ENCODE peak calls at places on chromosomes 4 and X, in eight cellular contexts. Y, H, V, R, S, E, Z and U are unnamed samples.

GRCh38 chr4:744212-744841 is 38.7 kb downstream of the PCGF3 start:
- DNase-seq in Y (no peak), H (no peak), R (no peak), S (no peak), E (no peak), V (no peak), Z (no peak), U (no peak)

GRCh38 chr4:79042079-79042674 is 102.9 kb upstream of the PAQR3 start:
- DNase-seq in E (no peak), H (no peak), V (peak; percentile 22), S (peak; percentile 42), R (peak; percentile 46), Z (no peak), Y (peak; percentile 18), U (no peak)

GRCh38 chrX:915427-916234 is 285.0 kb downstream of the SHOX start:
- DNase-seq in S (no peak), Y (no peak), Z (no peak), R (no peak), V (no peak), H (no peak), E (no peak), U (no peak)

GRCh38 chrX:140099221-140099620 is 133.9 kb upstream of the CXorf66 start:
- DNase-seq in Y (no peak), Z (no peak), V (no peak), H (no peak), E (no peak), S (no peak), R (no peak), U (no peak)

GRCh38 chr4:166902941-166903340 is 331.4 kb downstream of the SPOCK3 start:
- DNase-seq in H (no peak), E (no peak), S (no peak), Y (no peak), Z (no peak), V (no peak), R (no peak), U (no peak)

GRCh38 chr4:85776579-85776978 is 301.6 kb downstream of the ARHGAP24 start:
- DNase-seq in V (peak; percentile 71), H (no peak), Z (no peak), R (peak; percentile 88), E (no peak), S (no peak), Y (no peak), U (no peak)

GRCh38 chr4:6773106-6773505 is 9.4 kb upstream of the KIAA0232 start:
- DNase-seq in V (peak; percentile 15), R (peak; percentile 81), E (no peak), H (no peak), Y (no peak), S (no peak), Z (no peak), U (no peak)

GRCh38 chrX:131728295-131729145 is 184.6 kb downstream of the OR13H1 start:
- DNase-seq in S (no peak), R (no peak), V (peak; percentile 86), Z (peak; percentile 78), H (peak; percentile 15), Y (no peak), E (no peak), U (no peak)

GRCh38 chr4:58587856-58588255 is 1477.7 kb upstream of the IGFBP7 start:
- DNase-seq in R (peak; percentile 51), Z (no peak), Y (no peak), H (no peak), S (peak; percentile 22), V (no peak), E (no peak), U (no peak)

GRCh38 chr4:182715548-182715947 is 201.6 kb downstream of the DCTD start:
- DNase-seq in Z (no peak), Y (no peak), E (no peak), R (no peak), S (no peak), H (no peak), V (no peak), U (no peak)

GRCh38 chr4:169791064-169791463 is 33.3 kb upstream of the HPF1 start:
- DNase-seq in S (no peak), Z (no peak), H (no peak), R (peak; percentile 76), V (no peak), E (no peak), Y (no peak), U (no peak)

GRCh38 chr4:77849278-77849965 is 13.2 kb upstream of the MRPL1 start:
- DNase-seq in Y (no peak), Z (no peak), H (no peak), S (no peak), V (no peak), R (peak; percentile 3), E (no peak), U (peak; percentile 55)

GRCh38 chrX:72305286-72306084 is at the start of gene CITED1:
- DNase-seq in H (peak; percentile 20), V (no peak), Z (no peak), Y (no peak), E (peak; percentile 41), R (no peak), S (no peak), U (no peak)

GRCh38 chr4:7004331-7004730 is 38.8 kb upstream of the TADA2B start:
- DNase-seq in V (no peak), H (no peak), R (peak; percentile 98), S (no peak), Y (no peak), Z (no peak), E (no peak), U (no peak)

GRCh38 chr4:177519481-177520270 is 77.4 kb upstream of the AGA start:
- DNase-seq in S (no peak), R (no peak), Y (no peak), H (no peak), V (peak; percentile 41), E (no peak), Z (no peak), U (no peak)

GRCh38 chr4:188417181-188417580 is 277.9 kb downstream of the TRIML1 start:
- DNase-seq in E (no peak), Y (no peak), R (peak; percentile 52), H (peak; percentile 34), V (peak; percentile 15), Z (no peak), S (no peak), U (no peak)

GRCh38 chr4:2417765-2418651 is at the start of gene ZFYVE28:
- DNase-seq in Z (no peak), R (peak; percentile 22), V (no peak), S (no peak), H (no peak), E (peak; percentile 55), Y (no peak), U (no peak)

GRCh38 chrX:15864629-15865028 is 10.0 kb upstream of the AP1S2 start:
- DNase-seq in Y (no peak), Z (no peak), S (no peak), H (no peak), V (peak; percentile 60), R (peak; percentile 89), E (no peak), U (no peak)

GRCh38 chr4:103244251-103244650 is 46.1 kb upstream of the CENPE start:
- DNase-seq in Z (no peak), E (no peak), S (no peak), Y (no peak), H (no peak), V (no peak), R (peak; percentile 62), U (no peak)

GRCh38 chr4:55069248-55069647 is 56.1 kb downstream of the KDR start:
- DNase-seq in Z (no peak), S (peak; percentile 34), Y (no peak), V (no peak), R (peak; percentile 9), E (no peak), H (no peak), U (no peak)

DNA sequence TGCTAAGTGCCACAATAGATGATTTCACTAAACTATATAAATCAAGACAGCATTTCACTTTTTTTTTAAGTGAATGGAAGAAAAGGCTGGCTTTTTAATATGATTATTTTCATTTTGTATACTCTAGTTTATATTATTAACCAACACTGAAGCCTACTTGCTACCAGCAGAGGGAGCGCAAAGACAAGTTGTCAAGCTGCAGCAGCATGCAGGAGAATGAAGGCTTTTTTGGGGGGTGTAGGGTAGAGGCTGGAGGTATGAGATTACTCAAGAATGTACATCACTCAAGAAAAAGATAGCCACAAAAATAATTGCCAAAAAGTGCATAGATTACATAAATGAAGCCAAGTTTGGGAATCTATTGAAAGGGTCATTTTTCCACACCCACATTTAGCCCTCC is 519.5 kb downstream of the FGF13 start:
- DNase-seq in Y (peak; percentile 28), S (peak; percentile 47), R (peak; percentile 18), E (no peak), Z (no peak), H (peak; percentile 40), V (peak; percentile 19), U (no peak)
- TF ChIP-seq CTCF in Y (no peak), S (peak; percentile 71), R (peak; percentile 42), E (no peak), Z (peak; percentile 36), H (peak; percentile 49), V (peak; percentile 48), U (no peak)

GRCh38 chrX:101206471-101206870 is 13.1 kb upstream of the DRP2 start:
- DNase-seq in Z (no peak), R (peak; percentile 48), Y (no peak), H (no peak), S (peak; percentile 24), E (no peak), V (peak; percentile 58), U (no peak)
- TF ChIP-seq CTCF in Z (no peak), R (peak; percentile 50), Y (no peak), H (no peak), S (peak; percentile 43), E (peak; percentile 30), V (peak; percentile 62), U (no peak)

GRCh38 chr4:154677300-154677699 is 64.8 kb upstream of the FGG start:
- DNase-seq in Z (no peak), Y (no peak), V (no peak), S (no peak), R (no peak), H (no peak), E (no peak), U (no peak)
- TF ChIP-seq CTCF in Z (no peak), Y (no peak), V (no peak), S (no peak), R (no peak), H (no peak), E (no peak), U (no peak)

GRCh38 chr4:66108898-66109297 is 438.6 kb upstream of the EPHA5 start:
- DNase-seq in Y (no peak), E (no peak), V (no peak), H (no peak), S (no peak), R (no peak), Z (no peak), U (no peak)
- TF ChIP-seq CTCF in Y (peak; percentile 28), E (no peak), V (no peak), H (no peak), S (peak; percentile 5), R (no peak), Z (no peak), U (no peak)

DNA sequence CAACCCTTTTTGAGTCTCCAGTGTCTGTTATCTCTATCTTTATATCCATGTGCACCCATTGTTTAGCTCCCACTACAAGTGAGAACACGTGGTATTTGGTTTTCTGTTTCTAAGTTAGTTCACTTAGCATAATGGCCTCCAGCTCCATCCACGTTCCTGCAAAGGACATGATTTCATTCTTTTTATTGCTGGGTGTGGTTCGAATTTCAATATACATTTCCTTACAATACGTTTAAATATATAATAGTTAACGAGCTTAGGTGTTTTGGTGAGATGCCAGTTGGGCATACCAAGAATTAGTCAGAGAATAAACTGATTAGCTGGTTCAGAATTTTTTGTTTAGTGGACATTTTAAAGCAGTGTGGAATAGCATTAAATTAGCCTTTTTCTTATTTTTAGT is 196.7 kb downstream of the CFAP47 start:
- DNase-seq in Z (no peak), V (no peak), E (no peak), S (no peak), H (no peak), R (peak; percentile 0), Y (no peak), U (no peak)
- TF ChIP-seq CTCF in Z (no peak), V (no peak), E (no peak), S (no peak), H (no peak), R (no peak), Y (no peak), U (no peak)